ENCODE peak calls at places on chromosomes 2 and 18, in six cellular contexts. Z is HuH-7.5, U is astrocyte, H is EL, K is PC-9, I is fibroblast of lung. L is an unnamed sample.

GRCh38 chr2:154623819-154624218 is 74.7 kb upstream of the KCNJ3 start:
- DNase-seq in I (peak), Z (peak), U (peak), H (peak), K (no peak), L (no peak)

GRCh38 chr2:127558911-127559310 is 23.4 kb downstream of the MYO7B start:
- DNase-seq in Z (no peak), H (no peak), I (no peak), K (peak), U (no peak), L (no peak)

GRCh38 chr2:218219934-218220333 is 2.9 kb downstream of the ARPC2 start:
- DNase-seq in K (no peak), H (no peak), U (no peak), I (no peak), Z (no peak), L (no peak)

GRCh38 chr18:29140590-29140989 is 963.7 kb upstream of the CDH2 start:
- DNase-seq in Z (no peak), H (no peak), K (no peak), I (no peak), U (no peak), L (no peak)

GRCh38 chr18:46046126-46046525 is 25.9 kb downstream of the PSTPIP2 start:
- DNase-seq in U (no peak), Z (no peak), K (no peak), I (no peak), H (no peak), L (no peak)

GRCh38 chr18:61893304-61893970 is 630 bp upstream of the RNF152 start:
- DNase-seq in K (no peak), Z (peak), U (no peak), I (peak), H (peak), L (no peak)

GRCh38 chr2:28683100-28683706 is 68.4 kb upstream of the PPP1CB start:
- DNase-seq in K (peak), I (peak), U (peak), H (peak), Z (no peak), L (no peak)

GRCh38 chr18:25033747-25034471 is 318.1 kb downstream of the ZNF521 start:
- DNase-seq in I (no peak), H (no peak), Z (no peak), U (no peak), K (no peak), L (no peak)

GRCh38 chr2:109410021-109410815 is 203.5 kb downstream of the SEPTIN10 start:
- DNase-seq in Z (no peak), I (no peak), K (no peak), U (no peak), H (no peak), L (no peak)

GRCh38 chr2:197045115-197045514 is 118.6 kb upstream of the PGAP1 start:
- DNase-seq in H (no peak), I (no peak), K (no peak), Z (no peak), U (no peak), L (no peak)

GRCh38 chr18:3931542-3932112 is 481.7 kb downstream of the TGIF1 start:
- DNase-seq in Z (no peak), U (peak), I (peak), H (peak), K (no peak), L (no peak)

GRCh38 chr2:125405816-125406215 is 1250.1 kb upstream of the GYPC start:
- DNase-seq in Z (no peak), H (peak), K (peak), U (peak), I (peak), L (no peak)

GRCh38 chr18:42339324-42339723 is 384.3 kb downstream of the PIK3C3 start:
- DNase-seq in Z (no peak), U (peak), I (peak), H (no peak), K (no peak), L (no peak)

GRCh38 chr18:79846936-79847557 is 49.3 kb downstream of the KCNG2 start:
- DNase-seq in H (no peak), Z (no peak), U (no peak), I (no peak), K (no peak), L (no peak)

GRCh38 chr2:158127380-158127804 is 25.7 kb downstream of the UPP2 start:
- DNase-seq in K (no peak), Z (no peak), H (no peak), U (no peak), I (no peak), L (no peak)

GRCh38 chr2:146579154-146579930 is 1265.5 kb upstream of the ACVR2A start:
- DNase-seq in U (peak), Z (no peak), I (peak), K (peak), H (peak), L (no peak)

GRCh38 chr2:151315381-151315903 is 26.0 kb upstream of the NMI start:
- DNase-seq in I (peak), Z (no peak), K (no peak), H (no peak), U (no peak), L (no peak)

GRCh38 chr2:190863946-190864345 is 16.7 kb upstream of the GLS start:
- DNase-seq in H (no peak), I (no peak), U (no peak), Z (no peak), K (no peak), L (no peak)

GRCh38 chr2:10392548-10392947 is 55.6 kb downstream of the ODC1 start:
- DNase-seq in I (no peak), H (no peak), K (no peak), U (no peak), Z (no peak), L (no peak)

GRCh38 chr18:78584167-78585022 is 395.2 kb upstream of the SALL3 start:
- DNase-seq in Z (no peak), K (no peak), I (no peak), U (no peak), H (no peak), L (no peak)

GRCh38 chr2:167966937-167967913 is 280.2 kb downstream of the STK39 start:
- DNase-seq in Z (no peak), I (no peak), K (no peak), H (no peak), U (no peak), L (no peak)

GRCh38 chr2:207854484-207855386 is 85.0 kb upstream of the FZD5 start:
- DNase-seq in H (peak), K (no peak), U (peak), I (peak), Z (no peak), L (no peak)

GRCh38 chr2:137964066-137964858 is at the start of gene HNMT:
- DNase-seq in Z (peak), I (peak), U (peak), H (peak), K (peak), L (no peak)

GRCh38 chr2:234320098-234320497 is 176.8 kb downstream of the ARL4C start:
- DNase-seq in U (no peak), H (no peak), Z (no peak), K (no peak), I (no peak), L (no peak)

GRCh38 chr2:48673581-48673980 is 55.9 kb downstream of the GTF2A1L start:
- DNase-seq in Z (no peak), U (no peak), I (no peak), K (no peak), H (no peak), L (no peak)

GRCh38 chr2:45083175-45083574 is 73.9 kb upstream of the SIX2 start:
- DNase-seq in U (no peak), H (no peak), I (no peak), K (no peak), Z (no peak), L (no peak)

GRCh38 chr2:10469301-10469700 is 21.2 kb upstream of the ODC1 start:
- DNase-seq in H (no peak), I (no peak), U (no peak), K (peak), Z (no peak), L (no peak)

GRCh38 chr2:240966906-240967680 is 31.3 kb upstream of the SNED1 start:
- DNase-seq in U (no peak), K (no peak), Z (no peak), I (no peak), H (no peak), L (no peak)

GRCh38 chr2:147449323-147450080 is 395.3 kb upstream of the ACVR2A start:
- DNase-seq in H (no peak), I (peak), K (no peak), Z (no peak), U (peak), L (no peak)

GRCh38 chr2:57796527-57796926 is 250.1 kb upstream of the VRK2 start:
- DNase-seq in U (no peak), K (no peak), Z (no peak), I (no peak), H (no peak), L (peak)

GRCh38 chr2:178208817-178209216 is 14.5 kb downstream of the OSBPL6 start:
- DNase-seq in I (no peak), K (no peak), U (no peak), H (no peak), Z (no peak), L (no peak)

GRCh38 chr2:112996635-112997034 is 8.6 kb upstream of the IL36A start:
- DNase-seq in H (no peak), K (no peak), Z (no peak), U (no peak), I (no peak), L (no peak)

GRCh38 chr2:233690444-233690843 is 2.2 kb upstream of the UGT1A6 start:
- DNase-seq in I (peak), Z (no peak), H (no peak), U (no peak), K (peak), L (no peak)

GRCh38 chr2:69335291-69335690 is 51.7 kb downstream of the GFPT1 start:
- DNase-seq in U (no peak), Z (no peak), K (no peak), I (no peak), H (no peak), L (no peak)

GRCh38 chr18:75314117-75314516 is 103.5 kb downstream of the TSHZ1 start:
- DNase-seq in H (no peak), Z (no peak), K (no peak), I (no peak), U (no peak), L (no peak)

GRCh38 chr18:4789506-4789905 is 334.4 kb upstream of the DLGAP1 start:
- DNase-seq in U (no peak), I (no peak), H (no peak), Z (no peak), K (no peak), L (no peak)

GRCh38 chr18:34352385-34353163 is 127.9 kb upstream of the NOL4 start:
- DNase-seq in H (no peak), I (peak), K (no peak), Z (no peak), U (no peak), L (no peak)